ENCODE peak calls at places on chromosome 18, in four cellular contexts. M is K562, L is IMR-90, H is keratinocyte. W is an unnamed sample. For H3K9me1, the result is how much of the 10 kb centered on the place peaks cover.

GRCh38 chr18:47149457-47150028 is 757 bp downstream of the HDHD2 start:
- DNase-seq in M (peak), L (peak), H (no peak), W (no peak)

GRCh38 chr18:10476430-10476829 is 22.0 kb downstream of the APCDD1 start:
- DNase-seq in M (no peak), L (peak), H (no peak), W (no peak)

GRCh38 chr18:10094608-10095137 is 180.9 kb downstream of the VAPA start:
- DNase-seq in M (no peak), L (no peak), H (no peak), W (no peak)

GRCh38 chr18:67916142-67916541 is 399.6 kb upstream of the DSEL start:
- DNase-seq in M (no peak), L (peak), H (no peak), W (peak)

GRCh38 chr18:13566941-13567762 is 159.2 kb downstream of the FAM210A start:
- DNase-seq in M (no peak), L (no peak), H (no peak), W (no peak)

GRCh38 chr18:59109375-59109774 is 30.3 kb upstream of the SEC11C start:
- DNase-seq in M (no peak), L (no peak), H (no peak), W (no peak)

GRCh38 chr18:22813648-22814328 is 119.3 kb upstream of the RBBP8 start:
- DNase-seq in M (peak), L (peak), H (no peak), W (peak)

GRCh38 chr18:59954746-59955145 is 55.0 kb downstream of the PMAIP1 start:
- DNase-seq in M (no peak), L (peak), H (no peak), W (no peak)

GRCh38 chr18:59696311-59697235 is 650 bp downstream of the CCBE1 start:
- DNase-seq in M (no peak), L (peak), H (no peak), W (no peak)

GRCh38 chr18:14086459-14087231 is 45.6 kb downstream of the ZNF519 start:
- DNase-seq in M (peak), L (peak), H (no peak), W (peak)

GRCh38 chr18:11989966-11990380 is 8.7 kb downstream of the IMPA2 start:
- DNase-seq in M (no peak), L (no peak), H (no peak), W (no peak)

GRCh38 chr18:77073336-77074093 is 59.1 kb downstream of the MBP start:
- DNase-seq in M (no peak), L (no peak), H (no peak), W (no peak)

GRCh38 chr18:9417081-9417841 is 58.1 kb upstream of the RALBP1 start:
- DNase-seq in M (no peak), L (peak), H (no peak), W (peak)

GRCh38 chr18:36536426-36536825 is 238.9 kb downstream of the FHOD3 start:
- DNase-seq in M (no peak), L (no peak), H (no peak), W (no peak)

GRCh38 chr18:43396266-43396665 is 119.0 kb upstream of the SYT4 start:
- DNase-seq in M (no peak), L (no peak), H (no peak), W (peak)

GRCh38 chr18:22293417-22293816 is 124.0 kb downstream of the GATA6 start:
- DNase-seq in M (no peak), L (no peak), H (no peak), W (no peak)

GRCh38 chr18:41444943-41445342 is 510.1 kb upstream of the PIK3C3 start:
- DNase-seq in M (no peak), L (no peak), H (no peak), W (no peak)

GRCh38 chr18:76264073-76264472 is 231.0 kb downstream of the ZNF516 start:
- DNase-seq in M (no peak), L (no peak), H (peak), W (no peak)

GRCh38 chr18:35525795-35526475 is 28.2 kb upstream of the INO80C start:
- DNase-seq in M (no peak), L (no peak), H (no peak), W (no peak)
- H3K9me1 ChIP-seq in M (under half), L (under half), H (under half), W (under half)

GRCh38 chr18:55515204-55515603 is 72.8 kb downstream of the TCF4 start:
- DNase-seq in M (no peak), L (no peak), H (no peak), W (no peak)
- H3K9ac ChIP-seq in M (no peak), L (no peak), H (no peak), W (no peak)

GRCh38 chr18:69158949-69159348 is 241.7 kb upstream of the DOK6 start:
- DNase-seq in M (no peak), L (no peak), H (no peak), W (no peak)

GRCh38 chr18:69162649-69163048 is 238.0 kb upstream of the DOK6 start:
- DNase-seq in M (no peak), L (no peak), H (no peak), W (no peak)

DNA sequence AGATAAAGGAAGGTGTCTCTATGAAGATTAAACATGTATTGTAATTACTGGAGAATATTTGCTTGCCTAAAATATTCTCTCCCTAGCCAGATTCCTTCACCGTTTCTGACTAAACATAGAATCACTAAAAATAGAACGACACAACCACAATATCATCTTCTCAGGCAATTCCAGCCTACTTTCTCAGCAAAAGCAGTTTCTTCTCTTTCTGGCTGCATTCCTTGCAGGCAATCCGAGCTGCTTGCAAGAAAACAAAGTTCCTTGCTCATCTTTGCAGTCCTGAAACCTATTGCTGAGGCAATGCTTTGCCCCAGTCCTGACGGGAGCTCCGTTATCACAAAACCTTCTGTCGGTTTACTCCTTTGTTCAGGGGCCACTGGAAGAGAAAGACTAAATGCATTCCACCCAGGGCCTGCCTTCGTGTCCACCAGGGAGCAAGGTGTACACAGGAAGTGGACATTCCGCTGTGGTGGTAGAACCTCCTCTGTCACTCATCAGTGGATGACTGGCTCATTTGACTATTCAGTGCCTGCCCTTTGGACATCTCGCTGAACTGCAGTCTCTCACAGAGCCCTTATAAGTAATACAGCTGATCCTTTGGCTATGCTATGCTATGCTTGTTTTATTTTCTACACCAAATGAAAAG is 239.2 kb upstream of the DOK6 start:
- DNase-seq in M (no peak), L (peak), H (no peak), W (no peak)
- H3K4me3 ChIP-seq in M (no peak), L (peak), H (no peak), W (no peak)

GRCh38 chr18:49769047-49769708 is 44.2 kb downstream of the ACAA2 start:
- DNase-seq in M (no peak), L (no peak), H (no peak), W (no peak)

GRCh38 chr18:49768051-49768391 is 45.3 kb downstream of the ACAA2 start:
- DNase-seq in M (peak), L (peak), H (peak), W (peak)

GRCh38 chr18:49764032-49764431 is 49.3 kb downstream of the ACAA2 start:
- DNase-seq in M (no peak), L (peak), H (no peak), W (peak)

GRCh38 chr18:49767111-49768050 is 46.0 kb downstream of the ACAA2 start:
- DNase-seq in M (no peak), L (no peak), H (no peak), W (no peak)

GRCh38 chr18:49766646-49767045 is 46.7 kb downstream of the ACAA2 start:
- DNase-seq in M (no peak), L (no peak), H (no peak), W (no peak)
- H3K9me1 ChIP-seq in M (under half), L (under half), H (under half), W (under half)

DNA sequence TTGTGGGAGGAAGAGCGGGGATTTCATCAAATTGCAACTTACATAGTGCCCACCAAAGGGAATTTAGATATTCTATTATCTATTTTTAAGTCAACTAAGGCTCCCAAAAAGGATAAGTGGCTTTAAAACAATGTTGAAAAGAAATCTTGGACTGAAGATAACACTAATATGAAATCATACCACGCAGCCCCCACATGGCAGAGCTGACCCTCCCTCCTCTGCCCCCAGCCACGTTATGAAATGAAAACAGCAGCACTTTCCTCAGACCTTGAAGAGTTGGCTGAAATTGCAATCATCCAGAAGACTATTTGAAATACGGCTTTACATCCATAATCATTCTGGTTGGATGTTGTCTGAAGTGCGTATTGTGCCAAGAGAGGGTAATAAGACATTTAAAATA is 42.8 kb downstream of the MEX3C start:
- DNase-seq in M (no peak), L (no peak), H (no peak), W (no peak)
- H3K9ac ChIP-seq in M (no peak), L (no peak), H (no peak), W (no peak)